ENCODE peak calls at places on chromosomes 12 and 14, in ten cellular contexts. D is upper lobe of right lung; I is CD4-positive, CD25-positive, alpha-beta regulatory T cell; P is caudate nucleus; B is cerebellar cortex; E is NCI-H1436; W is BE2C; J is fibroblast of the conjunctiva; Z is AML-193; F is posterior cingulate gyrus. A is an unnamed sample.

GRCh38 chr12:2229661-2230539 is 177.1 kb downstream of the CACNA1C start:
- DNase-seq in D (no peak), F (no peak), J (no peak), I (no peak), P (no peak), B (no peak), E (no peak), Z (no peak), W (no peak), A (no peak)

GRCh38 chr12:24860546-24860945 is 88.4 kb downstream of the BCAT1 start:
- DNase-seq in E (no peak), P (no peak), F (no peak), B (no peak), J (no peak), D (no peak), I (no peak), Z (no peak), W (no peak), A (no peak)

GRCh38 chr14:30214456-30215090 is 286.9 kb upstream of the PRKD1 start:
- DNase-seq in W (peak; percentile 8), D (no peak), J (peak; percentile 83), P (peak; percentile 76), Z (peak; percentile 52), E (peak; percentile 71), F (no peak), I (no peak), B (peak; percentile 35), A (peak; percentile 94)

GRCh38 chr14:101518611-101519048 is 42.7 kb upstream of the DIO3 start:
- DNase-seq in I (no peak), D (peak; percentile 71), P (no peak), W (no peak), Z (no peak), F (no peak), B (no peak), J (no peak), E (no peak), A (no peak)

GRCh38 chr14:100438271-100438670 is 115.1 kb downstream of the SLC25A47 start:
- DNase-seq in I (no peak), Z (no peak), E (no peak), D (no peak), P (no peak), J (no peak), W (peak; percentile 71), F (no peak), B (no peak), A (no peak)

GRCh38 chr14:93120522-93120921 is 4.8 kb upstream of the ITPK1 start:
- DNase-seq in F (no peak), Z (no peak), J (no peak), P (no peak), W (no peak), B (no peak), E (no peak), I (no peak), D (no peak), A (no peak)

GRCh38 chr14:102185360-102185759 is 45.7 kb downstream of the WDR20 start:
- DNase-seq in Z (no peak), W (no peak), D (no peak), I (no peak), F (no peak), B (no peak), P (no peak), J (no peak), E (no peak), A (peak; percentile 64)

GRCh38 chr12:1176191-1176590 is 185.2 kb downstream of the ERC1 start:
- DNase-seq in Z (no peak), F (no peak), I (no peak), E (no peak), W (no peak), B (no peak), J (no peak), P (no peak), D (no peak), A (no peak)

GRCh38 chr12:106118-106561 is 39.6 kb downstream of the IQSEC3 start:
- DNase-seq in J (no peak), D (peak; percentile 40), I (no peak), Z (no peak), F (no peak), E (peak; percentile 60), W (no peak), P (no peak), B (no peak), A (peak; percentile 77)

GRCh38 chr12:32875990-32876389 is 20.6 kb downstream of the PKP2 start:
- DNase-seq in F (no peak), B (no peak), D (no peak), I (no peak), P (no peak), Z (no peak), J (no peak), W (no peak), E (no peak), A (no peak)

GRCh38 chr14:58677996-58678395 is 40.2 kb downstream of the DACT1 start:
- DNase-seq in B (no peak), J (no peak), P (no peak), Z (no peak), I (no peak), W (no peak), D (no peak), E (no peak), F (no peak), A (no peak)

GRCh38 chr12:91326043-91327027 is 143.7 kb upstream of the DCN start:
- DNase-seq in I (peak; percentile 2), F (no peak), D (no peak), W (peak; percentile 54), Z (peak; percentile 38), B (peak; percentile 63), E (peak; percentile 20), J (peak; percentile 50), P (peak; percentile 27), A (peak; percentile 60)

GRCh38 chr14:25056688-25057078 is 6.7 kb upstream of the STXBP6 start:
- DNase-seq in Z (no peak), J (no peak), D (no peak), F (no peak), W (no peak), I (no peak), E (no peak), B (no peak), P (peak; percentile 26), A (no peak)

GRCh38 chr14:100103261-100104005 is 38.2 kb downstream of the EVL start:
- DNase-seq in F (no peak), I (no peak), E (no peak), W (no peak), D (peak; percentile 40), J (peak; percentile 21), Z (no peak), B (peak; percentile 60), P (no peak), A (no peak)

GRCh38 chr14:23863836-23864235 is 89.7 kb upstream of the DHRS4 start:
- DNase-seq in E (no peak), I (no peak), D (no peak), P (no peak), J (no peak), Z (no peak), W (no peak), F (no peak), B (no peak), A (no peak)

GRCh38 chr12:100356646-100357223 is at the start of gene SLC17A8:
- DNase-seq in I (no peak), W (peak; percentile 22), B (no peak), E (peak; percentile 19), Z (no peak), F (no peak), D (no peak), J (no peak), P (no peak), A (peak; percentile 78)

GRCh38 chr14:104278214-104278534 is 139.8 kb downstream of the KIF26A start:
- DNase-seq in E (no peak), B (no peak), Z (no peak), P (no peak), D (no peak), F (no peak), W (no peak), J (no peak), I (no peak), A (no peak)

GRCh38 chr14:106620368-106620767 is 1094.0 kb downstream of the TMEM121 start:
- DNase-seq in Z (no peak), B (no peak), J (no peak), E (no peak), P (no peak), D (no peak), I (no peak), W (no peak), F (no peak), A (no peak)

GRCh38 chr12:58378038-58378437 is 436.7 kb downstream of the ATP23 start:
- DNase-seq in P (no peak), Z (no peak), F (no peak), J (peak; percentile 33), W (no peak), I (no peak), E (no peak), D (no peak), B (no peak), A (no peak)

GRCh38 chr14:96016761-96017160 is 22.4 kb upstream of the C14orf132 start:
- DNase-seq in D (peak; percentile 56), Z (no peak), E (peak; percentile 38), W (peak; percentile 17), F (no peak), B (peak; percentile 47), J (no peak), I (no peak), P (no peak), A (peak; percentile 93)

GRCh38 chr12:64216239-64216638 is 5.9 kb downstream of the KICS2 start:
- DNase-seq in P (no peak), B (no peak), W (no peak), E (no peak), Z (no peak), F (no peak), J (no peak), D (no peak), I (no peak), A (no peak)

A was measured in NCI-H1417.